ENCODE peak calls at places on chromosomes 13 and 19, in nine cellular contexts. H is thoracic aorta, E is tibial artery, P is neural progenitor cell, Y is right atrium auricular region, D is neuronal stem cell, R is SK-N-SH, C is lung, L is left ventricle myocardium inferior. Z is an unnamed sample. For H3K4me1, the result is how much of the 10 kb centered on the place peaks cover.

GRCh38 chr19:45826934-45827333 is 11.8 kb upstream of the RSPH6A start:
- DNase-seq in L (no peak), H (no peak), Y (no peak), P (no peak), R (peak), D (no peak), C (no peak), E (no peak), Z (no peak)

GRCh38 chr13:98784666-98785065 is 32.2 kb upstream of the SLC15A1 start:
- DNase-seq in D (no peak), Y (no peak), P (no peak), L (no peak), R (no peak), H (no peak), E (no peak), C (no peak), Z (no peak)

GRCh38 chr19:15149704-15150103 is 42.5 kb downstream of the SYDE1 start:
- DNase-seq in C (no peak), Y (no peak), E (no peak), L (no peak), H (no peak), P (no peak), D (no peak), R (no peak), Z (no peak)

GRCh38 chr13:48533207-48533499 is 273 bp upstream of the RCBTB2 start:
- DNase-seq in Y (no peak), C (no peak), R (no peak), L (no peak), H (no peak), P (no peak), D (no peak), E (no peak), Z (no peak)

GRCh38 chr19:8596168-8596567 is 14.3 kb downstream of the ADAMTS10 start:
- DNase-seq in Y (no peak), P (no peak), H (no peak), D (no peak), R (no peak), C (no peak), L (no peak), E (no peak), Z (no peak)

GRCh38 chr13:45598597-45598996 is 16.9 kb downstream of the ERICH6B start:
- DNase-seq in R (no peak), L (no peak), C (no peak), P (no peak), D (no peak), Y (no peak), H (no peak), E (no peak), Z (no peak)

GRCh38 chr19:43574424-43575155 is 737 bp downstream of the XRCC1 start:
- DNase-seq in Y (no peak), E (no peak), R (no peak), L (no peak), H (no peak), D (no peak), C (no peak), P (peak), Z (no peak)

GRCh38 chr19:46410205-46411087 is 2.9 kb downstream of the CCDC8 start:
- DNase-seq in E (no peak), C (no peak), L (no peak), Y (no peak), D (no peak), P (no peak), R (no peak), H (no peak), Z (no peak)

GRCh38 chr13:79407349-79407979 is 1.4 kb upstream of the RBM26 start:
- DNase-seq in C (no peak), E (no peak), P (no peak), R (no peak), Y (no peak), L (no peak), H (no peak), D (no peak), Z (no peak)

GRCh38 chr19:44607049-44607448 is 6.3 kb upstream of the IGSF23 start:
- DNase-seq in H (no peak), R (no peak), L (no peak), P (no peak), C (no peak), D (no peak), E (no peak), Y (no peak), Z (no peak)

GRCh38 chr19:35462476-35462953 is 14.5 kb downstream of the FFAR2 start:
- DNase-seq in Y (no peak), D (no peak), L (no peak), C (no peak), P (no peak), R (no peak), H (no peak), E (no peak), Z (no peak)

GRCh38 chr19:58228584-58229254 is at the start of gene ZNF544:
- DNase-seq in C (peak), R (peak), D (peak), E (peak), H (peak), L (peak), Y (peak), P (peak), Z (peak)

GRCh38 chr13:42762251-42762650 is 19.1 kb upstream of the FAM216B start:
- DNase-seq in H (no peak), D (no peak), R (no peak), C (no peak), E (no peak), L (no peak), P (no peak), Y (no peak), Z (no peak)

GRCh38 chr13:75685239-75685697 is 49.1 kb downstream of the LMO7 start:
- DNase-seq in H (no peak), C (no peak), D (peak), R (no peak), P (peak), E (no peak), L (no peak), Y (no peak), Z (no peak)

GRCh38 chr13:59834801-59835200 is 328.9 kb downstream of the DIAPH3 start:
- DNase-seq in E (no peak), P (no peak), L (no peak), C (no peak), Y (no peak), H (no peak), D (no peak), R (no peak), Z (no peak)

GRCh38 chr19:54253331-54254194 is 3.5 kb downstream of the LILRB5 start:
- DNase-seq in C (no peak), Y (peak), P (no peak), D (no peak), L (no peak), R (no peak), E (no peak), H (no peak), Z (no peak)

GRCh38 chr19:34128558-34129250 is 43.6 kb upstream of the LSM14A start:
- DNase-seq in L (no peak), C (no peak), R (no peak), H (no peak), D (no peak), E (no peak), Y (no peak), P (no peak), Z (no peak)

GRCh38 chr19:581399-582111 is 8.1 kb upstream of the HCN2 start:
- DNase-seq in C (no peak), D (no peak), Y (no peak), P (no peak), E (no peak), H (no peak), L (no peak), R (no peak), Z (no peak)

GRCh38 chr19:55070755-55071502 is 4.7 kb upstream of the EPS8L1 start:
- DNase-seq in E (no peak), H (no peak), L (no peak), R (no peak), C (peak), Y (no peak), P (no peak), D (no peak), Z (no peak)

GRCh38 chr19:17889609-17890214 is 18.0 kb downstream of the SLC5A5 start:
- DNase-seq in L (no peak), Y (no peak), R (no peak), H (no peak), E (no peak), D (peak), P (peak), C (no peak), Z (peak)

GRCh38 chr13:49400755-49401659 is 42.9 kb downstream of the CAB39L start:
- DNase-seq in Y (no peak), H (no peak), C (peak), P (peak), R (peak), D (peak), L (no peak), E (peak), Z (peak)

GRCh38 chr19:13842294-13843103 is 34.4 kb upstream of the NANOS3 start:
- DNase-seq in R (peak), H (peak), E (peak), D (no peak), P (peak), C (peak), Y (peak), L (peak), Z (peak)
- H3K4me1 ChIP-seq in R (half or more), H (under half), E (under half), D (under half), P (under half), C (under half), Y (under half), L (half or more), Z (under half)

GRCh38 chr13:110265682-110266430 is 41.1 kb downstream of the COL4A1 start:
- DNase-seq in Y (peak), E (peak), C (no peak), R (peak), L (peak), D (no peak), P (peak), H (peak), Z (no peak)

GRCh38 chr13:110266983-110267382 is 40.0 kb downstream of the COL4A1 start:
- DNase-seq in P (peak), C (no peak), Y (peak), L (no peak), D (peak), R (peak), E (no peak), H (no peak), Z (no peak)

GRCh38 chr13:110265341-110265681 is 41.6 kb downstream of the COL4A1 start:
- DNase-seq in L (no peak), P (peak), C (no peak), D (no peak), H (no peak), Y (no peak), E (no peak), R (peak), Z (no peak)

GRCh38 chr13:110264685-110265275 is 42.2 kb downstream of the COL4A1 start:
- DNase-seq in R (no peak), L (no peak), Y (peak), D (no peak), C (no peak), H (no peak), P (peak), E (no peak), Z (no peak)

GRCh38 chr13:110266431-110266809 is 40.5 kb downstream of the COL4A1 start:
- DNase-seq in C (no peak), Y (no peak), P (no peak), R (no peak), H (no peak), E (no peak), L (no peak), D (no peak), Z (no peak)
- H3K4me1 ChIP-seq in C (under half), Y (under half), P (half or more), R (half or more), H (half or more), E (half or more), L (half or more), D (half or more), Z (under half)

DNA sequence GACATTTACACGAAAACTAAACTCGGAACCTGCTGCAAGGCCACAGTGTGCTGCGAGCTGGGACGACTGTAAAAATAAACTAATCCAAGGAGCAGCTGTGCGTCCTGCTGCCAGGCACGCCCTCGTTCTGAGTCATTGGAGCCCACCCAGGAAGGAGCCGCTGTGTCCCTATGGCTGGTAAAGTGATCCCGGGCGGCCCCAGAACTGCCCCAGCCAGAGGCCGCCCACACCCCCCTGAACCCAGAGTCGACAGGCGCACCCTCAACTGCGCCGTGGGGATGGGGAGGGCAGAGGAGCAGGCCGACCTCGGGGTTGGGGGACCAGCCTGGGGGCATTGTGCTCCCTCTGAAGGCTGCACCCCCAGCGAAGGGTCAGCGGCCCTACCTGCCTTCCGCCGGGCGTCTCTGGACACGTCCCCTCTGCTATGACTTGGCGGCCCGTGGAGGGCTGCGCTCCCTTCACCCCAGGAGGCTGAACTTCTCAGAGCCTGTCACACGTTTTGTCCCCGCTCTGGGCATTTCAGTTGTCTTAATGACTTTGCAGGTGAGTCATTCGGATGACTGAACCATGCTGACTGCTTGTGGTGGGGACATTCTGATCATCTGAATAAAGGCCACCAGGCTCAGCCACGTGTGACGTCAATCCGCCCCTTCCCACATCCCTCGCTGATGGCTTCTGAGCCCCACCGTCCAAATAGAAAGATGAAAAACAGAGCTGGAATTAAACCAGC is 42.7 kb downstream of the ADPRHL1 start:
- DNase-seq in L (no peak), C (no peak), H (peak), P (no peak), D (no peak), E (peak), Y (no peak), R (no peak), Z (peak)
- H3K4me1 ChIP-seq in L (half or more), C (under half), H (half or more), P (under half), D (under half), E (under half), Y (under half), R (under half), Z (under half)

DNA sequence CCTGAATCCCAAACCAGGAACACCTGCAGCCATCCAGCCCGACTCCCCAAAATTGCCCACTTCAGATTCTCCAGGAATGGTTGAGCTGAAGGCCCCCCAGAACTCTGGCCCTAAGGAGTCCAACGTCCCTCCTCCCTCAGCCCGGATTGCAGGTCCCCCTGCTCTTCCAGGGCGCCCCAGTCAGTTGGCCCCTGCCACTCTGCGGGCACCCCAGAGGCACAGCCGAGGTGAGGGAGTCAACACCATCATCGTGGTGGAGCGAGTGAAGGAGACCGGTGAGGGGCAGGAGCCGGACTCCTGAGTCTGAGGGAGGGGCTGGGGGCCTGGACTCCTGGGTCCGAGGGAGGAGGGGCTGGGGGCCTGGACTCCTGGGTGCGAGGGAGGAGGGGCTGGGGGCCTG is 2.2 kb downstream of the GFY start:
- DNase-seq in D (no peak), H (no peak), C (no peak), E (no peak), L (no peak), Y (no peak), P (no peak), R (no peak), Z (no peak)
- H3K4me1 ChIP-seq in D (under half), H (under half), C (under half), E (under half), L (under half), Y (under half), P (under half), R (under half), Z (under half)

GRCh38 chr13:87859261-87859660 is 188.1 kb downstream of the SLITRK5 start:
- DNase-seq in Y (no peak), D (no peak), R (no peak), C (no peak), H (no peak), E (no peak), P (no peak), L (no peak), Z (no peak)
- H3K4me1 ChIP-seq in Y (under half), D (under half), R (under half), C (under half), H (under half), E (under half), P (under half), L (under half), Z (under half)

GRCh38 chr19:16359964-16360363 is 35.3 kb downstream of the KLF2 start:
- DNase-seq in E (no peak), P (no peak), L (no peak), H (no peak), Y (no peak), C (no peak), R (no peak), D (no peak), Z (no peak)
- H3K4me1 ChIP-seq in E (under half), P (under half), L (under half), H (under half), Y (under half), C (under half), R (under half), D (under half), Z (under half)

DNA sequence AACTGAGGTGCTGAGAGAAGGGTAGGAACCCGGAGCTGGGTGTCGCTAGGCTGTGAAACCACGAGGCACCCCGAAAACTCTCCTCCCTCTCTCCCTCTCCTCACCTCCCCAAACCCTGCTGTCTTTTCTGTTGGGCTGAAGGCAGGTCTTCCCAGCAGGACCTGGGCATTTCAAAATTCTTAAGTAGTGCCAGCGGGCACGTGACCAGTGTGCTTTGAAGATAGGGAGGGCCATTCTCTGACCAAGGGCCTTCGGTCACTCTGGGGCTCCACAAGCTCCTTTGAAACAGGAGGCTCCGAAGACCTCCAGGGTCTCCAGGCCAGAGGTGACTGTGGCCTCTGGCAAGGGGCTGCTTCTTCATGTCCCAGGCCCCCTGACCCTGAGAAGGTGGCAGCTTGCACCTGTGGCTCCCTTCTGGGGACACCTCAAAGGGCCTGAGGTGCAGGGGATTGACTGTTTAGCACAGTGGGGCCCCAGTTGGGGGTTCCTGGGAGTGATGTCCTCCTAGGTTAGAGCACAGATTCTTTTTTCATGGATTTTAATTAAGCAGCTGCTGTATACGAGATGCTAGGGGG is 48.3 kb downstream of the DNM2 start:
- DNase-seq in C (peak), P (no peak), D (no peak), E (no peak), L (no peak), Y (no peak), H (no peak), R (no peak), Z (peak)
- H3K4me1 ChIP-seq in C (under half), P (under half), D (under half), E (half or more), L (half or more), Y (under half), H (half or more), R (under half), Z (half or more)

GRCh38 chr13:24273926-24274325 is 35.5 kb upstream of the C1QTNF9 start:
- DNase-seq in Y (peak), E (no peak), L (no peak), D (no peak), P (no peak), C (no peak), H (no peak), R (no peak), Z (no peak)
- H3K4me1 ChIP-seq in Y (under half), E (under half), L (half or more), D (under half), P (under half), C (under half), H (under half), R (under half), Z (under half)